ENCODE peak calls at places on chromosomes 6 and 20, in four cellular contexts. X is psoas muscle; P is mammary epithelial cell; V is CD8-positive, alpha-beta T cell. M is an unnamed sample.
A peak's percentile ranks its signal among the peaks of the same experiment; 100 is the strongest.

GRCh38 chr6:131923356-131923755 is 27.8 kb downstream of the CCN2 start:
- DNase-seq in X (peak; percentile 27), P (peak; percentile 53), V (no peak), M (peak; percentile 74)

GRCh38 chr6:170210026-170210390 is 80.9 kb downstream of the DLL1 start:
- DNase-seq in X (no peak), V (peak; percentile 3), P (no peak), M (no peak)

GRCh38 chr6:22141271-22141745 is 155.5 kb downstream of the PRL start:
- DNase-seq in X (no peak), P (no peak), V (no peak), M (no peak)

GRCh38 chr6:48151142-48151541 is 40.1 kb upstream of the PTCHD4 start:
- DNase-seq in V (no peak), X (no peak), P (peak; percentile 93), M (peak; percentile 53)

GRCh38 chr6:52360601-52361346 is 1.2 kb upstream of the PAQR8 start:
- DNase-seq in V (no peak), X (no peak), P (no peak), M (peak; percentile 58)

GRCh38 chr20:32792316-32792715 is 27.4 kb upstream of the MAPRE1 start:
- DNase-seq in V (peak; percentile 42), P (peak; percentile 80), X (no peak), M (no peak)

GRCh38 chr6:39816744-39817143 is 24.6 kb downstream of the DAAM2 start:
- DNase-seq in V (no peak), P (no peak), X (no peak), M (no peak)

GRCh38 chr6:112243861-112244415 is 10.4 kb downstream of the LAMA4 start:
- DNase-seq in P (peak; percentile 8), X (no peak), V (no peak), M (peak; percentile 56)

GRCh38 chr6:116562614-116563013 is 8.7 kb upstream of the RWDD1 start:
- DNase-seq in P (no peak), V (no peak), X (no peak), M (no peak)

GRCh38 chr6:71392286-71392685 is 103.7 kb downstream of the OGFRL1 start:
- DNase-seq in V (no peak), P (no peak), X (no peak), M (no peak)

GRCh38 chr6:44415424-44415823 is 27.9 kb downstream of the CDC5L start:
- DNase-seq in V (no peak), P (no peak), X (no peak), M (peak; percentile 18)

GRCh38 chr6:147222160-147222838 is 18.1 kb downstream of the STXBP5 start:
- DNase-seq in V (no peak), P (no peak), X (no peak), M (peak; percentile 34)

GRCh38 chr20:50193851-50194830 is 3.5 kb downstream of the CEBPB start:
- DNase-seq in P (peak; percentile 35), X (peak; percentile 48), V (no peak), M (no peak)

GRCh38 chr6:16403831-16404230 is 165.4 kb downstream of the GMPR start:
- DNase-seq in V (no peak), P (no peak), X (no peak), M (no peak)

GRCh38 chr6:41302638-41303037 is 16.2 kb upstream of the TREM1 start:
- DNase-seq in V (no peak), X (no peak), P (no peak), M (no peak)

GRCh38 chr20:10113746-10114145 is 79.0 kb downstream of the ANKEF1 start:
- DNase-seq in P (peak; percentile 54), X (no peak), V (no peak), M (peak; percentile 61)

GRCh38 chr6:84027340-84028183 is 6.0 kb upstream of the MRAP2 start:
- DNase-seq in V (no peak), P (peak; percentile 80), X (no peak), M (peak; percentile 92)

GRCh38 chr6:46370622-46371021 is 120.6 kb downstream of the RCAN2 start:
- DNase-seq in X (no peak), V (no peak), P (peak; percentile 0), M (no peak)

GRCh38 chr6:36078159-36078558 is 50.6 kb downstream of the MAPK14 start:
- DNase-seq in P (no peak), V (no peak), X (no peak), M (no peak)

GRCh38 chr6:111274593-111275217 is 187.4 kb downstream of the SLC16A10 start:
- DNase-seq in P (no peak), V (no peak), X (no peak), M (no peak)

GRCh38 chr6:149032599-149033405 is 284.7 kb upstream of the TAB2 start:
- DNase-seq in X (no peak), V (no peak), P (peak; percentile 87), M (peak; percentile 62)

GRCh38 chr6:39553029-39553428 is 172.2 kb downstream of the KIF6 start:
- DNase-seq in X (no peak), V (no peak), P (no peak), M (no peak)

GRCh38 chr6:41536884-41537347 is 9.3 kb upstream of the FOXP4 start:
- DNase-seq in X (no peak), P (peak; percentile 82), V (no peak), M (peak; percentile 87)

GRCh38 chr20:16821211-16822089 is 73.3 kb downstream of the OTOR start:
- DNase-seq in X (no peak), V (peak; percentile 8), P (peak; percentile 28), M (peak; percentile 57)

GRCh38 chr6:144493035-144493910 is 208.1 kb downstream of the UTRN start:
- DNase-seq in X (no peak), V (no peak), P (peak; percentile 42), M (peak; percentile 72)

GRCh38 chr6:170533792-170534191 is 19.3 kb downstream of the PSMB1 start:
- DNase-seq in P (no peak), V (no peak), X (no peak), M (no peak)

GRCh38 chr20:53399592-53400335 is 193.9 kb downstream of the ZNF217 start:
- DNase-seq in P (no peak), X (no peak), V (no peak), M (no peak)

GRCh38 chr6:6994796-6995195 is 113.0 kb upstream of the RREB1 start:
- DNase-seq in X (peak; percentile 26), V (no peak), P (no peak), M (no peak)

GRCh38 chr6:13725570-13725969 is 13.9 kb upstream of the RANBP9 start:
- DNase-seq in P (peak; percentile 94), X (no peak), V (no peak), M (peak; percentile 98)

GRCh38 chr6:134249759-134250602 is 67.9 kb downstream of the SGK1 start:
- DNase-seq in P (no peak), V (no peak), X (no peak), M (peak; percentile 5)

GRCh38 chr20:23285536-23285935 is 65.1 kb upstream of the NXT1 start:
- DNase-seq in V (no peak), X (no peak), P (no peak), M (no peak)

GRCh38 chr20:53875452-53875851 is 194.9 kb downstream of the BCAS1 start:
- DNase-seq in V (no peak), P (no peak), X (no peak), M (no peak)

GRCh38 chr6:103534814-103535213 is 1324.9 kb downstream of the HACE1 start:
- DNase-seq in V (no peak), X (no peak), P (no peak), M (no peak)

GRCh38 chr6:169253341-169253740 is 305 bp downstream of the THBS2 start:
- DNase-seq in X (no peak), P (no peak), V (no peak), M (no peak)

GRCh38 chr20:49501917-49502316 is 19.4 kb upstream of the KCNB1 start:
- DNase-seq in P (peak; percentile 12), X (no peak), V (no peak), M (peak; percentile 4)

GRCh38 chr20:19699132-19699971 is 58.7 kb upstream of the RIN2 start:
- DNase-seq in V (no peak), X (no peak), P (peak; percentile 71), M (peak; percentile 53)

GRCh38 chr6:128316258-128316952 is 204.0 kb downstream of the PTPRK start:
- DNase-seq in P (no peak), X (no peak), V (no peak), M (no peak)

DNA sequence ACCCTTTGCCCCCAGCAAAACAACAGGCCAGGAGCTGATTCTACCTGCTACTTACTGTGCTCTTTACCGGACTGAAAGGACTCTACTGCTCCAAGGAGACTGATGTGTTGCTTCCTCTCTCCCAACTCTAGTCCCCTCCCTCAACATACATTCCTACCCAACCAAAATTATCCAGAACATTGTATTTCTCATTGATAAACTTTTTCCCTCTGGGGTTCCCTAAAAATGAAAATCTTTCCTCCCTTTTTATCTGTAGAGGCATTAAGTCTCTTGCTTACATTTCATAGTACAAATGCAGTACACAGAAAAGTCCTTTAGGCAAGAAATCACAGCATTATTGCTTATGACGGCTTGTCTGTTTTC is 940 bp upstream of the HS3ST5 start:
- DNase-seq in P (no peak), V (no peak), X (no peak), M (no peak)
- H3K4me3 ChIP-seq in P (no peak overlapping the region), V (no peak overlapping the region), X (peak overlapping the region; percentile 71), M (no peak overlapping the region)

DNA sequence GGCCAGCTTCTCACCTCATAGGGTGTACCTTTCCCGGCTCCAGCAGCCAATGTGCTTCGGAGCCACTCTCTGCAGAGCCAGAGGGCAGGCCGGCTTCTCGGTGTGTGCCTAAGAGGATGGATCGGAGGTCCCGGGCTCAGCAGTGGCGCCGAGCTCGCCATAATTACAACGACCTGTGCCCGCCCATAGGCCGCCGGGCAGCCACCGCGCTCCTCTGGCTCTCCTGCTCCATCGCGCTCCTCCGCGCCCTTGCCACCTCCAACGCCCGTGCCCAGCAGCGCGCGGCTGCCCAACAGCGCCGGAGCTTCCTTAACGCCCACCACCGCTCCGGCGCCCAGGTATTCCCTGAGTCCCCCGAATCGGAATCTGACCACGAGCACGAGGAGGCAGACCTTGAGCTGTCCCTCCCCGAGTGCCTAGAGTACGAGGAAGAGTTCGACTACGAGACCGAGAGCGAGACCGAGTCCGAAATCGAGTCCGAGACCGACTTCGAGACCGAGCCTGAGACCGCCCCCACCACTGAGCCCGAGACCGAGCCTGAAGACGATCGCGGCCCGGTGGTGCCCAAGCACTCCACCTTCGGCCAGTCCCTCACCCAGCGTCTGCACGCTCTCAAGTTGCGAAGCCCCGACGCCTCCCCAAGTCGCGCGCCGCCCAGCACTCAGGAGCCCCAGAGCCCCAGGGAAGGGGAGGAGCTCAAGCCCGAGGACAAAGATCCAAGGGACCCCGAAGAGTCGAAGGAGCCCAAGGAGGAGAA is 10.5 kb downstream of the GNAS-AS1 start:
- DNase-seq in P (no peak), V (no peak), X (no peak), M (no peak)
- H3K4me3 ChIP-seq in P (peak overlapping the region; percentile 6), V (no peak overlapping the region), X (peak overlapping the region; percentile 52), M (no peak overlapping the region)

GRCh38 chr6:164010446-164011071 is 596.0 kb downstream of the QKI start:
- DNase-seq in P (no peak), X (no peak), V (no peak), M (no peak)
- H3K4me3 ChIP-seq in P (no peak overlapping the region), X (no peak overlapping the region), V (no peak overlapping the region), M (no peak overlapping the region)

GRCh38 chr20:62127799-62128198 is 5.5 kb downstream of the LSM14B start:
- DNase-seq in V (no peak), X (no peak), P (no peak), M (no peak)
- H3K4me3 ChIP-seq in V (no peak overlapping the region), X (peak overlapping the region; percentile 17), P (no peak overlapping the region), M (no peak overlapping the region)

GRCh38 chr6:158751842-158752424 is 67.2 kb downstream of the EZR start:
- DNase-seq in V (no peak), X (no peak), P (no peak), M (no peak)
- H3K4me3 ChIP-seq in V (no peak overlapping the region), X (no peak overlapping the region), P (no peak overlapping the region), M (no peak overlapping the region)